ENCODE peak calls at places on chromosomes 3 and 15, in four cellular contexts. V is lower lobe of right lung, A is NCI-H2081 treated with DMSO at 0.1 percent for 48 hours, E is ureter. M is an unnamed sample.

GRCh38 chr3:170809975-170810357 is 60.0 kb downstream of the RPL22L1 start:
- DNase-seq in E (no peak), V (no peak), A (no peak), M (no peak)

GRCh38 chr15:78437107-78437761 is 782 bp upstream of the IREB2 start:
- DNase-seq in A (no peak), V (no peak), E (no peak), M (no peak)

GRCh38 chr3:9396301-9396631 is 1.1 kb upstream of the SETD5 start:
- DNase-seq in E (peak; percentile 92), V (peak; percentile 94), A (no peak), M (no peak)

GRCh38 chr3:184176377-184177330 is 2.0 kb downstream of the AP2M1 start:
- DNase-seq in A (no peak), E (peak; percentile 73), V (peak; percentile 69), M (peak; percentile 83)

GRCh38 chr3:128318275-128318920 is 148.3 kb downstream of the DNAJB8 start:
- DNase-seq in V (no peak), E (peak; percentile 37), A (no peak), M (no peak)

GRCh38 chr15:71239592-71240364 is 124.5 kb downstream of the THSD4 start:
- DNase-seq in A (no peak), E (no peak), V (no peak), M (no peak)

GRCh38 chr15:90489944-90490343 is 39.8 kb upstream of the CRTC3 start:
- DNase-seq in A (no peak), V (no peak), E (no peak), M (no peak)

GRCh38 chr3:184757010-184757651 is 45.3 kb upstream of the MAGEF1 start:
- DNase-seq in E (peak; percentile 64), V (no peak), A (no peak), M (peak; percentile 76)

GRCh38 chr3:139339219-139339906 is 4.5 kb upstream of the MRPS22 start:
- DNase-seq in E (no peak), V (no peak), A (no peak), M (no peak)

GRCh38 chr3:182914341-182914740 is 66.0 kb downstream of the DCUN1D1 start:
- DNase-seq in V (no peak), E (no peak), A (no peak), M (no peak)

GRCh38 chr3:141797167-141797773 is 34.1 kb downstream of the GRK7 start:
- DNase-seq in V (peak; percentile 67), A (no peak), E (peak; percentile 46), M (peak; percentile 89)

GRCh38 chr3:79139395-79140060 is 628.3 kb downstream of the ROBO1 start:
- DNase-seq in E (no peak), V (no peak), A (no peak), M (no peak)

GRCh38 chr15:49154799-49155109 is 645 bp downstream of the COPS2 start:
- DNase-seq in E (no peak), A (no peak), V (no peak), M (no peak)

GRCh38 chr15:76334438-76335004 is 2.1 kb upstream of the ISL2 start:
- DNase-seq in A (no peak), V (no peak), E (no peak), M (no peak)

GRCh38 chr3:18575573-18575972 is 150.4 kb upstream of the SATB1 start:
- DNase-seq in V (no peak), E (no peak), A (no peak), M (no peak)

GRCh38 chr3:2920103-2920502 is 190.1 kb downstream of the IL5RA start:
- DNase-seq in V (no peak), E (no peak), A (no peak), M (no peak)

GRCh38 chr3:152071924-152072323 is 196.8 kb upstream of the MBNL1 start:
- DNase-seq in A (no peak), E (no peak), V (no peak), M (no peak)

GRCh38 chr3:45003859-45004258 is 22.2 kb upstream of the CLEC3B start:
- DNase-seq in E (no peak), V (no peak), A (no peak), M (no peak)

GRCh38 chr3:141076821-141077571 is 25.8 kb downstream of the SPSB4 start:
- DNase-seq in E (peak; percentile 61), V (peak; percentile 71), A (no peak), M (peak; percentile 83)

GRCh38 chr3:115806501-115806900 is 183.2 kb downstream of the GAP43 start:
- DNase-seq in A (no peak), E (no peak), V (no peak), M (no peak)

GRCh38 chr3:8622873-8623725 is 21.5 kb downstream of the SSUH2 start:
- DNase-seq in V (peak; percentile 66), E (peak; percentile 64), A (no peak), M (no peak)

GRCh38 chr3:124829819-124830554 is 57.2 kb downstream of the ITGB5 start:
- DNase-seq in V (no peak), E (no peak), A (no peak), M (no peak)

GRCh38 chr3:93973160-93974126 is at the start of gene PROS1:
- DNase-seq in E (peak; percentile 84), V (peak; percentile 88), A (no peak), M (peak; percentile 92)

GRCh38 chr3:41688595-41689380 is 273.1 kb downstream of the ULK4 start:
- DNase-seq in E (no peak), V (no peak), A (no peak), M (no peak)

GRCh38 chr3:23320586-23321570 is 117.8 kb downstream of the UBE2E2 start:
- DNase-seq in E (no peak), A (no peak), V (no peak), M (no peak)

GRCh38 chr15:69699096-69699495 is 246.5 kb downstream of the RPLP1 start:
- DNase-seq in A (no peak), E (no peak), V (no peak), M (no peak)